ENCODE peak calls at places on chromosomes 2 and 18, in four cellular contexts. D is cardiac fibroblast, C is posterior cingulate gyrus, J is NCI-H510A treated with DMSO at 0.1 percent for 48 hours. U is an unnamed sample.

GRCh38 chr2:111160758-111161157 is 40.0 kb downstream of the BCL2L11 start:
- DNase-seq in C (no peak), J (no peak), D (peak; percentile 74), U (no peak)

GRCh38 chr2:58533376-58533775 is 292.3 kb upstream of the FANCL start:
- DNase-seq in J (no peak), C (no peak), D (no peak), U (no peak)

GRCh38 chr2:213733893-213734292 is 449.6 kb downstream of the SPAG16 start:
- DNase-seq in J (no peak), D (no peak), C (no peak), U (no peak)

GRCh38 chr2:206527153-206527552 is 83.8 kb downstream of the ADAM23 start:
- DNase-seq in D (no peak), C (no peak), J (no peak), U (no peak)

GRCh38 chr18:78983530-78983929 is 3.9 kb downstream of the SALL3 start:
- DNase-seq in J (no peak), D (no peak), C (no peak), U (no peak)

GRCh38 chr2:43226558-43226954 is at the start of gene ZFP36L2:
- DNase-seq in C (peak; percentile 99), J (peak; percentile 81), D (peak; percentile 99), U (peak; percentile 98)

GRCh38 chr2:16832910-16833309 is 167.3 kb upstream of the CYRIA start:
- DNase-seq in D (no peak), J (no peak), C (no peak), U (no peak)

GRCh38 chr2:186590538-186591441 is 934 bp downstream of the ITGAV start:
- DNase-seq in C (peak; percentile 49), J (peak; percentile 50), D (peak; percentile 69), U (peak; percentile 54)

GRCh38 chr2:164014068-164014577 is 278.3 kb upstream of the FIGN start:
- DNase-seq in D (peak; percentile 17), J (no peak), C (peak; percentile 87), U (peak; percentile 72)

GRCh38 chr2:191696001-191696400 is 18.1 kb downstream of the NABP1 start:
- DNase-seq in C (no peak), J (peak; percentile 49), D (peak; percentile 89), U (peak; percentile 70)

GRCh38 chr18:34947711-34948125 is 93.5 kb upstream of the MAPRE2 start:
- DNase-seq in C (no peak), D (peak; percentile 41), J (no peak), U (peak; percentile 16)

GRCh38 chr2:178285287-178285615 is 90.9 kb downstream of the OSBPL6 start:
- DNase-seq in D (peak; percentile 29), C (no peak), J (no peak), U (no peak)

GRCh38 chr2:134253804-134254203 is at the start of gene MGAT5:
- DNase-seq in C (no peak), D (no peak), J (peak; percentile 61), U (no peak)

GRCh38 chr18:55014095-55014494 is 54.8 kb upstream of the CCDC68 start:
- DNase-seq in J (no peak), D (no peak), C (no peak), U (no peak)

GRCh38 chr2:176432439-176432838 is 163.2 kb downstream of the MTX2 start:
- DNase-seq in J (no peak), D (no peak), C (no peak), U (no peak)

GRCh38 chr2:195108182-195108581 is 548.8 kb upstream of the SLC39A10 start:
- DNase-seq in J (no peak), D (no peak), C (no peak), U (no peak)

GRCh38 chr2:158967731-158968395 is 577 bp upstream of the TANC1 start:
- DNase-seq in C (peak; percentile 93), D (peak; percentile 62), J (peak; percentile 30), U (peak; percentile 73)

GRCh38 chr2:31002510-31002909 is 135.7 kb downstream of the GALNT14 start:
- DNase-seq in D (no peak), C (no peak), J (no peak), U (no peak)

GRCh38 chr2:79573895-79574674 is 61.2 kb downstream of the CTNNA2 start:
- DNase-seq in D (no peak), J (no peak), C (no peak), U (no peak)

GRCh38 chr2:45585267-45585861 is 25.7 kb downstream of the SRBD1 start:
- DNase-seq in C (no peak), D (peak; percentile 77), J (peak; percentile 45), U (no peak)

GRCh38 chr2:177106212-177106611 is 106.4 kb upstream of the HNRNPA3 start:
- DNase-seq in D (no peak), J (no peak), C (no peak), U (no peak)

GRCh38 chr2:229714080-229714735 is at the start of gene DNER:
- DNase-seq in D (no peak), J (peak; percentile 78), C (peak; percentile 97), U (peak; percentile 83)

GRCh38 chr2:167430447-167430846 is 542.2 kb downstream of the XIRP2 start:
- DNase-seq in C (no peak), J (no peak), D (no peak), U (no peak)

GRCh38 chr2:25054720-25055119 is 12.8 kb downstream of the EFR3B start:
- DNase-seq in C (peak; percentile 51), D (no peak), J (no peak), U (no peak)